ENCODE peak calls at places on chromosome 13, in five cellular contexts. Q, G, N, V and P are unnamed samples. For H3K4me1, the result is how much of the 10 kb centered on the place peaks cover.

GRCh38 chr13:75365724-75366173 is 116.2 kb downstream of the TBC1D4 start:
- DNase-seq in Q (no peak), G (no peak), N (no peak), V (peak), P (no peak)

GRCh38 chr13:49977992-49978391 is 18.9 kb upstream of the TRIM13 start:
- DNase-seq in Q (no peak), G (no peak), N (no peak), V (no peak), P (no peak)

GRCh38 chr13:24217601-24218281 is 57.2 kb downstream of the SPATA13 start:
- DNase-seq in Q (peak), G (no peak), N (no peak), V (peak), P (no peak)

GRCh38 chr13:27131202-27131623 is 40.4 kb downstream of the USP12 start:
- DNase-seq in Q (peak), G (peak), N (no peak), V (peak), P (no peak)

GRCh38 chr13:99865420-99865930 is 106.1 kb downstream of the ZIC5 start:
- DNase-seq in Q (no peak), G (no peak), N (no peak), V (no peak), P (no peak)

GRCh38 chr13:102948006-102948405 is 102.2 kb downstream of the ERCC5 start:
- DNase-seq in Q (no peak), G (no peak), N (no peak), V (peak), P (no peak)

GRCh38 chr13:38686635-38687245 is at the start of gene FREM2:
- DNase-seq in Q (peak), G (no peak), N (peak), V (peak), P (peak)

GRCh38 chr13:24624801-24625231 is 55.4 kb upstream of the ATP12A start:
- DNase-seq in Q (no peak), G (no peak), N (peak), V (peak), P (no peak)

GRCh38 chr13:45167611-45168554 is 33.0 kb downstream of the KCTD4 start:
- DNase-seq in Q (peak), G (no peak), N (no peak), V (peak), P (no peak)

GRCh38 chr13:99805361-99805760 is 166.2 kb downstream of the ZIC5 start:
- DNase-seq in Q (no peak), G (no peak), N (no peak), V (no peak), P (peak)

GRCh38 chr13:53151692-53152421 is 123.2 kb downstream of the OLFM4 start:
- DNase-seq in Q (peak), G (no peak), N (no peak), V (peak), P (peak)

GRCh38 chr13:51346397-51346796 is 6.9 kb downstream of the SERPINE3 start:
- DNase-seq in Q (no peak), G (no peak), N (no peak), V (no peak), P (no peak)

GRCh38 chr13:42750858-42751257 is 30.5 kb upstream of the FAM216B start:
- DNase-seq in Q (no peak), G (no peak), N (no peak), V (no peak), P (no peak)

GRCh38 chr13:44244288-44244687 is 129.3 kb upstream of the SERP2 start:
- DNase-seq in Q (no peak), G (no peak), N (no peak), V (peak), P (no peak)

GRCh38 chr13:30971575-30971974 is 39.1 kb downstream of the TEX26 start:
- DNase-seq in Q (no peak), G (no peak), N (no peak), V (peak), P (no peak)

GRCh38 chr13:39039033-39039432 is 777 bp downstream of the NHLRC3 start:
- DNase-seq in Q (no peak), G (no peak), N (no peak), V (no peak), P (no peak)

GRCh38 chr13:106567421-106568224 is at the start of gene ARGLU1:
- DNase-seq in Q (peak), G (peak), N (peak), V (peak), P (peak)

GRCh38 chr13:71625694-71626093 is 241.3 kb downstream of the DACH1 start:
- DNase-seq in Q (no peak), G (no peak), N (no peak), V (peak), P (no peak)

GRCh38 chr13:107421028-107421427 is 794.3 kb downstream of the LIG4 start:
- DNase-seq in Q (no peak), G (no peak), N (no peak), V (peak), P (no peak)

GRCh38 chr13:48979892-48980291 is 4.2 kb downstream of the FNDC3A start:
- DNase-seq in Q (no peak), G (no peak), N (no peak), V (no peak), P (no peak)

GRCh38 chr13:50685491-50685890 is 158.0 kb downstream of the DLEU7 start:
- DNase-seq in Q (peak), G (no peak), N (peak), V (peak), P (no peak)

GRCh38 chr13:21898461-21898860 is 227.6 kb downstream of the FGF9 start:
- DNase-seq in Q (no peak), G (no peak), N (no peak), V (no peak), P (no peak)

GRCh38 chr13:69683921-69684663 is 423.5 kb upstream of the ATXN8OS start:
- DNase-seq in Q (peak), G (no peak), N (no peak), V (no peak), P (no peak)

GRCh38 chr13:43127103-43127817 is 103.9 kb downstream of the DNAJC15 start:
- DNase-seq in Q (no peak), G (no peak), N (no peak), V (peak), P (no peak)

GRCh38 chr13:46369506-46370268 is 17.4 kb downstream of the RUBCNL start:
- DNase-seq in Q (no peak), G (no peak), N (no peak), V (peak), P (no peak)

GRCh38 chr13:30446122-30446500 is 19.6 kb downstream of the HMGB1 start:
- DNase-seq in Q (no peak), G (no peak), N (no peak), V (no peak), P (no peak)

GRCh38 chr13:81017525-81018152 is 676.7 kb upstream of the SPRY2 start:
- DNase-seq in Q (no peak), G (peak), N (no peak), V (peak), P (peak)

GRCh38 chr13:30718661-30719520 is 16.5 kb upstream of the ALOX5AP start:
- DNase-seq in Q (no peak), G (no peak), N (no peak), V (peak), P (no peak)

GRCh38 chr13:60645552-60646138 is 248.6 kb downstream of the TDRD3 start:
- DNase-seq in Q (no peak), G (no peak), N (no peak), V (no peak), P (no peak)

GRCh38 chr13:60646600-60646999 is 249.6 kb downstream of the TDRD3 start:
- DNase-seq in Q (no peak), G (no peak), N (no peak), V (no peak), P (no peak)

GRCh38 chr13:60647547-60647946 is 250.5 kb downstream of the TDRD3 start:
- DNase-seq in Q (no peak), G (no peak), N (no peak), V (no peak), P (peak)

GRCh38 chr13:60642552-60642951 is 245.5 kb downstream of the TDRD3 start:
- DNase-seq in Q (no peak), G (no peak), N (no peak), V (peak), P (no peak)
- H3K4me1 ChIP-seq in Q (under half), G (under half), N (under half), V (under half), P (under half)

GRCh38 chr13:36175621-36176020 is 38.7 kb downstream of the SOHLH2 start:
- DNase-seq in Q (no peak), G (no peak), N (no peak), V (no peak), P (no peak)
- H3K4me1 ChIP-seq in Q (under half), G (under half), N (under half), V (under half), P (under half)

GRCh38 chr13:54852831-54853230 is 1824.2 kb downstream of the OLFM4 start:
- DNase-seq in Q (no peak), G (no peak), N (no peak), V (no peak), P (no peak)
- H3K4me1 ChIP-seq in Q (under half), G (under half), N (under half), V (under half), P (under half)

GRCh38 chr13:112713517-112714253 is 23.8 kb downstream of the ATP11A start:
- DNase-seq in Q (no peak), G (no peak), N (peak), V (peak), P (no peak)

GRCh38 chr13:112714772-112715569 is 25.1 kb downstream of the ATP11A start:
- DNase-seq in Q (no peak), G (no peak), N (no peak), V (no peak), P (no peak)

GRCh38 chr13:112715715-112716460 is 26.1 kb downstream of the ATP11A start:
- DNase-seq in Q (no peak), G (no peak), N (no peak), V (no peak), P (no peak)

GRCh38 chr13:112712451-112712881 is 22.6 kb downstream of the ATP11A start:
- DNase-seq in Q (no peak), G (no peak), N (no peak), V (no peak), P (no peak)

DNA sequence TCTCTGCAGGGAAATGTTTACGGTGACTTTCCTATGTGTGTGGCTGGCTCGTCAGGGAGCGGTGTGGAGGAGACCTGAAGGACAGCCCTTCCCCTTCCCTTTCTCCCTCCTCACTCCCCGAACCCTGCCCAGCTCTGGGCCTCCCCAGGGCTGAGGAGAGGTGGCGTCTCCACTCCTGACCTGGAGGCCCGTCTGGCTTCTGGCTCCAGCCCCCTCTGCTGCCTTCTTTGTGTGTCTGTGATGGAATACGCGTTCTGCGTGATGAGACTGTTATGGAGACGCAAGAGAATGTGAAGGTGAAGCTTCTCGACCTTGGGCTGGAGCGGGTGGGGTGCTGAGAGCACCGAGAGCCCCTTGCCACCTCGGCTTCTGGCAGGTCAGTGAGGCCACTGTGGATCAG is 24.5 kb downstream of the ATP11A start:
- DNase-seq in Q (no peak), G (no peak), N (no peak), V (no peak), P (no peak)
- H3K4me1 ChIP-seq in Q (under half), G (under half), N (under half), V (half or more), P (under half)

GRCh38 chr13:113493315-113493951 is 2.9 kb upstream of the DCUN1D2 start:
- DNase-seq in Q (peak), G (no peak), N (no peak), V (peak), P (no peak)

GRCh38 chr13:113491982-113492381 is 1.5 kb upstream of the DCUN1D2 start:
- DNase-seq in Q (no peak), G (no peak), N (no peak), V (no peak), P (no peak)

GRCh38 chr13:113491418-113491883 is 940 bp upstream of the DCUN1D2 start:
- DNase-seq in Q (peak), G (no peak), N (peak), V (peak), P (no peak)

GRCh38 chr13:113497217-113497616 is 6.7 kb upstream of the DCUN1D2 start:
- DNase-seq in Q (no peak), G (no peak), N (no peak), V (no peak), P (no peak)

GRCh38 chr13:113495494-113496251 is 5.2 kb upstream of the DCUN1D2 start:
- DNase-seq in Q (no peak), G (no peak), N (no peak), V (peak), P (no peak)
- H3K4me1 ChIP-seq in Q (under half), G (under half), N (under half), V (under half), P (under half)

GRCh38 chr13:110557082-110557481 is 4.4 kb downstream of the RAB20 start:
- DNase-seq in Q (no peak), G (no peak), N (no peak), V (no peak), P (no peak)

GRCh38 chr13:110554227-110554836 is 7.2 kb downstream of the RAB20 start:
- DNase-seq in Q (no peak), G (no peak), N (no peak), V (no peak), P (no peak)

GRCh38 chr13:110554946-110555345 is 6.6 kb downstream of the RAB20 start:
- DNase-seq in Q (no peak), G (no peak), N (no peak), V (no peak), P (no peak)

GRCh38 chr13:110556224-110556606 is 5.3 kb downstream of the RAB20 start:
- DNase-seq in Q (no peak), G (no peak), N (no peak), V (no peak), P (no peak)

DNA sequence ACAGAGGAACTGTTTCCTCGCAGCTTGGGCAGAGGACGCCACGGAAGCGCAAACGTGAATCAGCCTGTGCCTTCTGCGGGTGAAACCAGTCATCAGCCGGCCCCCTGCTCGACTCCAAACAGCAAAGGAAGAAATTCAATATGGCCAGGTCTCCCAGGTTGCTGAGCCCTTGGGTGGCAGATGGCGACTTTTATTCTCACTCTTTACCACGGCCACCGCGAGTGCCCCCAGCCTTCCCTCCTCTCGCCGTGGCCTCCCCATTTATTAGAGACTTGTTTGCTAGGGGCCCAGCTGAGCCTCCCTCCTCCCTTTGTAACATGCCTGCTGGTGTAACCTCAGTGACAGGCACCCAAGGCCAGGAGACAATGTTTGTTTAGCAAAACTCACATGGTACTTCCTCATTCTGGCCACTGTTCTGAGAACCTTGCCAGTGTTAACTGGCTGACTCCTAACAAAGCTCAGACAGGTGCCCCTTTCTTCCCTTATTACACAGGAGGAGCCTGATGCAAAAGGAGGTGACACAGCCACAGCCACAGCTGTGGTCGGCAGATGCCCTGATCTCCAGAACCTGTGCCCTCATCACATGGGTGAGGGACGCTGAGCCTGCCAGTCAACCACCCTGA is 5.8 kb downstream of the RAB20 start:
- DNase-seq in Q (peak), G (no peak), N (no peak), V (no peak), P (no peak)
- H3K4me1 ChIP-seq in Q (under half), G (under half), N (under half), V (under half), P (under half)